ENCODE peak calls at places on chromosomes 4 and X, in ten cellular contexts. H, V, R, X, E, C, G, D, J and L are unnamed samples.

GRCh38 chr4:123785515-123785914 is 388.9 kb downstream of the SPRY1 start:
- DNase-seq in E (peak; percentile 96), D (no peak), J (no peak), V (peak; percentile 64), R (no peak), C (no peak), H (no peak), X (peak; percentile 83), G (no peak), L (no peak)

GRCh38 chrX:826448-826847 is 195.9 kb downstream of the SHOX start:
- DNase-seq in V (no peak), G (no peak), D (no peak), R (no peak), J (no peak), H (no peak), C (no peak), E (peak; percentile 52), X (peak; percentile 26), L (no peak)

GRCh38 chr4:171954650-171955049 is 141.4 kb downstream of the GALNTL6 start:
- DNase-seq in G (no peak), D (no peak), R (no peak), X (peak; percentile 13), H (no peak), C (no peak), E (no peak), V (no peak), J (no peak), L (no peak)

GRCh38 chr4:174084981-174085380 is 198.5 kb downstream of the FBXO8 start:
- DNase-seq in J (no peak), D (no peak), E (no peak), V (no peak), R (no peak), C (no peak), H (no peak), G (no peak), X (no peak), L (no peak)

GRCh38 chr4:128512161-128512560 is 224.5 kb upstream of the PGRMC2 start:
- DNase-seq in R (no peak), X (no peak), J (no peak), D (no peak), G (no peak), E (peak; percentile 49), V (no peak), H (no peak), C (no peak), L (no peak)

GRCh38 chrX:1546601-1547275 is 9.8 kb upstream of the P2RY8 start:
- DNase-seq in D (no peak), J (no peak), V (no peak), G (no peak), R (no peak), X (no peak), H (no peak), C (no peak), E (no peak), L (no peak)

GRCh38 chrX:113906168-113906567 is 677.7 kb upstream of the HTR2C start:
- DNase-seq in H (no peak), R (no peak), V (peak; percentile 4), J (no peak), G (no peak), E (no peak), D (no peak), X (no peak), C (no peak), L (no peak)

GRCh38 chr4:5685296-5685695 is 23.1 kb downstream of the EVC2 start:
- DNase-seq in E (no peak), R (no peak), V (no peak), H (no peak), G (no peak), D (no peak), X (no peak), J (no peak), C (no peak), L (no peak)

GRCh38 chr4:98544141-98544817 is 114.1 kb downstream of the TSPAN5 start:
- DNase-seq in D (no peak), E (no peak), G (no peak), J (no peak), V (no peak), H (no peak), C (no peak), X (no peak), R (no peak), L (no peak)

GRCh38 chrX:47577424-47577823 is 4.8 kb upstream of the TIMP1 start:
- DNase-seq in E (peak; percentile 15), X (no peak), H (no peak), R (no peak), J (no peak), D (no peak), G (no peak), V (no peak), C (no peak), L (no peak)

GRCh38 chrX:19554786-19555185 is 39.5 kb upstream of the MAP3K15 start:
- DNase-seq in H (no peak), E (peak; percentile 12), R (no peak), J (no peak), C (no peak), X (no peak), G (no peak), D (no peak), V (no peak), L (no peak)

GRCh38 chrX:9566150-9566621 is 101.3 kb downstream of the TBL1X start:
- DNase-seq in J (no peak), V (no peak), C (no peak), H (no peak), E (peak; percentile 93), G (no peak), D (no peak), R (no peak), X (peak; percentile 92), L (no peak)

GRCh38 chr4:169159614-169160013 is 111.1 kb downstream of the SH3RF1 start:
- DNase-seq in J (no peak), R (no peak), C (no peak), V (no peak), H (no peak), D (no peak), E (no peak), G (no peak), X (peak; percentile 16), L (no peak)

GRCh38 chr4:173288296-173288695 is 45.9 kb downstream of the HMGB2 start:
- DNase-seq in D (no peak), G (peak; percentile 58), E (peak; percentile 9), R (peak; percentile 68), J (peak; percentile 15), X (peak; percentile 70), V (peak; percentile 65), H (peak; percentile 2), C (peak; percentile 71), L (peak; percentile 74)

GRCh38 chr4:140163029-140163810 is 9.2 kb upstream of the MAML3 start:
- DNase-seq in R (no peak), V (peak; percentile 43), G (no peak), D (no peak), X (peak; percentile 64), H (no peak), J (no peak), C (no peak), E (peak; percentile 5), L (no peak)

GRCh38 chr4:123305746-123306145 is 90.8 kb upstream of the SPRY1 start:
- DNase-seq in E (no peak), H (no peak), R (no peak), C (no peak), D (no peak), X (no peak), G (no peak), V (no peak), J (no peak), L (no peak)

GRCh38 chr4:73998040-73999011 is at the start of gene CXCL5:
- DNase-seq in X (no peak), R (no peak), E (peak; percentile 41), G (no peak), V (peak; percentile 78), D (no peak), C (no peak), J (peak; percentile 26), H (no peak), L (no peak)

GRCh38 chr4:22389240-22389871 is 126.5 kb downstream of the ADGRA3 start:
- DNase-seq in E (peak; percentile 46), D (peak; percentile 60), G (peak; percentile 33), X (peak; percentile 68), H (no peak), R (peak; percentile 3), C (no peak), V (peak; percentile 73), J (peak; percentile 47), L (peak; percentile 1)